ENCODE peak calls at places on chromosomes 12 and 14, in four cellular contexts. O is activated CD4-positive, alpha-beta T cell treated with anti-CD3 and anti-CD28 coated beads for 24 hours; R is NCI-H2081; Z is ELF-1. L is an unnamed sample.

GRCh38 chr14:33542338-33543290 is 408.3 kb downstream of the EGLN3 start:
- DNase-seq in R (no peak), O (no peak), Z (no peak), L (peak; percentile 13)

GRCh38 chr12:101749657-101750056 is 10.4 kb upstream of the SYCP3 start:
- DNase-seq in R (no peak), Z (no peak), O (no peak), L (no peak)

GRCh38 chr14:68229423-68229831 is 409.8 kb downstream of the RAD51B start:
- DNase-seq in Z (no peak), R (no peak), O (no peak), L (no peak)

GRCh38 chr12:101671157-101671791 is 26.2 kb upstream of the CHPT1 start:
- DNase-seq in Z (no peak), O (no peak), R (no peak), L (peak; percentile 6)

GRCh38 chr12:130948136-130948535 is 5.6 kb upstream of the ADGRD1 start:
- DNase-seq in R (peak; percentile 31), Z (peak; percentile 67), O (no peak), L (peak; percentile 31)

GRCh38 chr14:100588671-100589070 is 1.5 kb upstream of the BEGAIN start:
- DNase-seq in Z (no peak), O (no peak), R (no peak), L (no peak)

GRCh38 chr12:40208707-40209106 is 16.1 kb upstream of the LRRK2 start:
- DNase-seq in O (no peak), R (no peak), Z (no peak), L (no peak)

GRCh38 chr12:123059501-123059900 is 79.0 kb downstream of the ARL6IP4 start:
- DNase-seq in O (no peak), Z (no peak), R (no peak), L (no peak)

GRCh38 chr12:131902332-131903241 is 8.2 kb downstream of the ULK1 start:
- DNase-seq in Z (no peak), R (no peak), O (no peak), L (no peak)

GRCh38 chr12:105229446-105229845 is 6.5 kb downstream of the APPL2 start:
- DNase-seq in R (no peak), O (no peak), Z (no peak), L (no peak)

GRCh38 chr14:99909500-99910064 is 116.4 kb downstream of the EML1 start:
- DNase-seq in O (no peak), Z (no peak), R (no peak), L (no peak)

GRCh38 chr12:126493366-126494108 is 1428.3 kb downstream of the AACS start:
- DNase-seq in O (no peak), R (no peak), Z (peak; percentile 27), L (no peak)

GRCh38 chr12:110079477-110080400 is 31.4 kb upstream of the C12orf76 start:
- DNase-seq in Z (no peak), O (peak; percentile 37), R (no peak), L (no peak)

GRCh38 chr12:110649341-110649847 is 35.5 kb downstream of the TCTN1 start:
- DNase-seq in Z (peak; percentile 65), R (no peak), O (no peak), L (peak; percentile 83)

GRCh38 chr12:74626397-74626796 is 88.8 kb downstream of the ATXN7L3B start:
- DNase-seq in O (no peak), Z (no peak), R (no peak), L (no peak)

GRCh38 chr14:52370406-52370911 is 56.3 kb downstream of the PTGER2 start:
- DNase-seq in O (no peak), Z (no peak), R (no peak), L (no peak)

GRCh38 chr12:27261866-27262265 is 17.8 kb downstream of the STK38L start:
- DNase-seq in Z (no peak), R (no peak), O (no peak), L (no peak)

L was measured in left kidney.